ENCODE peak calls at places on chromosomes 11 and 22, in six cellular contexts. One of them, this sample, is unnamed.
A peak's percentile ranks its signal among the peaks of the same experiment; 100 is the strongest.

GRCh38 chr11:62026739-62027138 is 59.3 kb upstream of the FTH1 start:
- DNase-seq in NCI-H2171: no peak
- DNase-seq in endodermal cell: no peak
- DNase-seq in A549: no peak
- DNase-seq in GM23338: no peak
- DNase-seq in left ventricle myocardium inferior: no peak
- DNase-seq in this sample: no peak

GRCh38 chr11:118924591-118925585 is 838 bp downstream of the BCL9L start:
- DNase-seq in NCI-H2171: no peak
- DNase-seq in endodermal cell: peak; percentile 88
- DNase-seq in A549: peak; percentile 49
- DNase-seq in GM23338: peak; percentile 84
- DNase-seq in left ventricle myocardium inferior: peak; percentile 62
- DNase-seq in this sample: peak; percentile 62

GRCh38 chr22:37803195-37803635 is 4.5 kb upstream of the GCAT start:
- DNase-seq in NCI-H2171: no peak
- DNase-seq in endodermal cell: peak; percentile 78
- DNase-seq in A549: no peak
- DNase-seq in GM23338: peak; percentile 79
- DNase-seq in left ventricle myocardium inferior: no peak
- DNase-seq in this sample: no peak

GRCh38 chr11:60950933-60951610 is 904 bp downstream of the SLC15A3 start:
- DNase-seq in NCI-H2171: no peak
- DNase-seq in endodermal cell: peak; percentile 80
- DNase-seq in A549: no peak
- DNase-seq in GM23338: peak; percentile 65
- DNase-seq in left ventricle myocardium inferior: peak; percentile 48
- DNase-seq in this sample: no peak

GRCh38 chr11:123054301-123055065 is 7.5 kb downstream of the HSPA8 start:
- DNase-seq in NCI-H2171: peak; percentile 46
- DNase-seq in endodermal cell: peak; percentile 58
- DNase-seq in A549: peak; percentile 70
- DNase-seq in GM23338: peak; percentile 95
- DNase-seq in left ventricle myocardium inferior: no peak
- DNase-seq in this sample: peak; percentile 68

GRCh38 chr11:33067294-33067693 is 27.9 kb downstream of the TCP11L1 start:
- DNase-seq in NCI-H2171: no peak
- DNase-seq in endodermal cell: peak; percentile 15
- DNase-seq in A549: no peak
- DNase-seq in GM23338: no peak
- DNase-seq in left ventricle myocardium inferior: no peak
- DNase-seq in this sample: no peak

GRCh38 chr22:40044870-40045834 is 50.4 kb downstream of the FAM83F start:
- DNase-seq in NCI-H2171: peak; percentile 51
- DNase-seq in endodermal cell: peak; percentile 84
- DNase-seq in A549: peak; percentile 25
- DNase-seq in GM23338: peak; percentile 79
- DNase-seq in left ventricle myocardium inferior: peak; percentile 52
- DNase-seq in this sample: peak; percentile 51

GRCh38 chr11:129728571-129728970 is 87.1 kb upstream of the TMEM45B start:
- DNase-seq in NCI-H2171: peak; percentile 40
- DNase-seq in endodermal cell: no peak
- DNase-seq in A549: no peak
- DNase-seq in GM23338: no peak
- DNase-seq in left ventricle myocardium inferior: no peak
- DNase-seq in this sample: no peak

GRCh38 chr11:110982214-110982613 is 263.3 kb upstream of the POU2AF2 start:
- DNase-seq in NCI-H2171: no peak
- DNase-seq in endodermal cell: no peak
- DNase-seq in A549: no peak
- DNase-seq in GM23338: no peak
- DNase-seq in left ventricle myocardium inferior: no peak
- DNase-seq in this sample: no peak

GRCh38 chr11:28505216-28505615 is 397.0 kb downstream of the METTL15 start:
- DNase-seq in NCI-H2171: no peak
- DNase-seq in endodermal cell: no peak
- DNase-seq in A549: no peak
- DNase-seq in GM23338: no peak
- DNase-seq in left ventricle myocardium inferior: no peak
- DNase-seq in this sample: no peak

GRCh38 chr11:102430158-102430836 is 22.3 kb downstream of the TMEM123 start:
- DNase-seq in NCI-H2171: no peak
- DNase-seq in endodermal cell: no peak
- DNase-seq in A549: no peak
- DNase-seq in GM23338: no peak
- DNase-seq in left ventricle myocardium inferior: no peak
- DNase-seq in this sample: no peak

GRCh38 chr11:2951235-2952110 is 22.3 kb upstream of the PHLDA2 start:
- DNase-seq in NCI-H2171: no peak
- DNase-seq in endodermal cell: peak; percentile 28
- DNase-seq in A549: no peak
- DNase-seq in GM23338: no peak
- DNase-seq in left ventricle myocardium inferior: no peak
- DNase-seq in this sample: peak; percentile 56

GRCh38 chr11:70482529-70482917 is 84.2 kb downstream of the CTTN start:
- DNase-seq in NCI-H2171: no peak
- DNase-seq in endodermal cell: no peak
- DNase-seq in A549: no peak
- DNase-seq in GM23338: no peak
- DNase-seq in left ventricle myocardium inferior: peak; percentile 61
- DNase-seq in this sample: peak; percentile 44

GRCh38 chr11:97498891-97499290 is 1109.1 kb downstream of the JRKL start:
- DNase-seq in NCI-H2171: no peak
- DNase-seq in endodermal cell: no peak
- DNase-seq in A549: no peak
- DNase-seq in GM23338: no peak
- DNase-seq in left ventricle myocardium inferior: no peak
- DNase-seq in this sample: no peak

GRCh38 chr11:20688761-20689160 is 19.4 kb downstream of the NELL1 start:
- DNase-seq in NCI-H2171: no peak
- DNase-seq in endodermal cell: no peak
- DNase-seq in A549: no peak
- DNase-seq in GM23338: no peak
- DNase-seq in left ventricle myocardium inferior: no peak
- DNase-seq in this sample: no peak

GRCh38 chr11:65102142-65103095 is 6.4 kb downstream of the VPS51 start:
- DNase-seq in NCI-H2171: no peak
- DNase-seq in endodermal cell: no peak
- DNase-seq in A549: no peak
- DNase-seq in GM23338: no peak
- DNase-seq in left ventricle myocardium inferior: no peak
- DNase-seq in this sample: no peak